ENCODE peak calls at places on chromosomes 4 and X, in six cellular contexts. K, C, O, G, Z and D are unnamed samples.

GRCh38 chr4:72846280-72847111 is 223.0 kb downstream of the COX18 start:
- DNase-seq in C (no peak), G (no peak), O (peak), Z (no peak), K (no peak), D (no peak)

GRCh38 chr4:1026115-1026514 is 14.7 kb downstream of the FGFRL1 start:
- DNase-seq in O (no peak), G (no peak), Z (no peak), K (no peak), C (no peak), D (no peak)

GRCh38 chr4:89949782-89950387 is 55.2 kb downstream of the MMRN1 start:
- DNase-seq in K (no peak), O (no peak), Z (no peak), C (no peak), G (no peak), D (no peak)

GRCh38 chr4:147019061-147019460 is 73.4 kb upstream of the TTC29 start:
- DNase-seq in K (peak), Z (peak), O (no peak), C (no peak), G (peak), D (no peak)

GRCh38 chrX:1026263-1027015 is 186.0 kb downstream of the CRLF2 start:
- DNase-seq in G (no peak), K (no peak), O (no peak), Z (no peak), C (peak), D (no peak)

GRCh38 chr4:13544556-13545393 is 467 bp upstream of the NKX3-2 start:
- DNase-seq in C (no peak), K (no peak), O (peak), G (peak), Z (peak), D (no peak)

GRCh38 chr4:5010984-5011383 is 8.3 kb downstream of the CYTL1 start:
- DNase-seq in Z (no peak), K (no peak), C (no peak), G (no peak), O (no peak), D (no peak)

GRCh38 chr4:178028481-178028880 is 586.2 kb upstream of the AGA start:
- DNase-seq in G (no peak), K (no peak), C (no peak), Z (no peak), O (no peak), D (no peak)

GRCh38 chr4:21077967-21078366 is 377.7 kb downstream of the PACRGL start:
- DNase-seq in G (no peak), Z (no peak), C (no peak), K (no peak), O (no peak), D (no peak)

GRCh38 chrX:72041901-72042859 is 89.5 kb downstream of the RTL5 start:
- DNase-seq in C (no peak), K (no peak), Z (no peak), G (peak), O (peak), D (no peak)

GRCh38 chrX:124426824-124427223 is 80.5 kb downstream of the SH2D1A start:
- DNase-seq in K (no peak), Z (no peak), G (no peak), O (no peak), C (no peak), D (no peak)

GRCh38 chrX:64662876-64663275 is 267.6 kb upstream of the MTMR8 start:
- DNase-seq in G (no peak), C (no peak), K (no peak), Z (no peak), O (no peak), D (no peak)

GRCh38 chrX:53332204-53332603 is 50.8 kb upstream of the IQSEC2 start:
- DNase-seq in G (no peak), Z (no peak), K (no peak), C (no peak), O (no peak), D (no peak)